ENCODE peak calls at places on chromosomes 16 and 17, in seven cellular contexts. R is tibial artery, X is adrenal gland, M is ascending aorta, V is breast epithelium, L is left ventricle myocardium inferior, U is psoas muscle. I is an unnamed sample.
A peak's percentile ranks its signal among the peaks of the same experiment; 100 is the strongest.

GRCh38 chr17:2222901-2223616 is 80.5 kb downstream of the SMG6 start:
- DNase-seq in L (peak; percentile 75), U (peak; percentile 84), M (no peak), R (peak; percentile 67), V (no peak), X (peak; percentile 82), I (no peak)

GRCh38 chr17:47087093-47087492 is 102.0 kb downstream of the CDC27 start:
- DNase-seq in L (no peak), R (no peak), X (no peak), M (no peak), U (no peak), V (no peak), I (no peak)

GRCh38 chr17:29707212-29707571 is 84.5 kb upstream of the CORO6 start:
- DNase-seq in M (no peak), R (no peak), X (no peak), U (no peak), V (no peak), L (no peak), I (no peak)

GRCh38 chr17:2174471-2175293 is 119.8 kb downstream of the HIC1 start:
- DNase-seq in U (peak; percentile 84), V (no peak), L (peak; percentile 81), M (no peak), R (peak; percentile 55), X (peak; percentile 85), I (peak; percentile 17)

GRCh38 chr17:73090396-73091202 is 1.9 kb downstream of the SLC39A11 start:
- DNase-seq in V (no peak), U (no peak), R (no peak), L (no peak), X (no peak), M (no peak), I (no peak)

GRCh38 chr16:10767127-10767526 is 23.5 kb downstream of the NUBP1 start:
- DNase-seq in L (no peak), X (no peak), R (no peak), M (no peak), U (no peak), V (no peak), I (no peak)

GRCh38 chr17:31190351-31190750 is 95.6 kb downstream of the NF1 start:
- DNase-seq in U (no peak), X (no peak), V (no peak), R (no peak), L (no peak), M (no peak), I (no peak)

GRCh38 chr17:61309857-61310256 is 89.8 kb upstream of the TBX2 start:
- DNase-seq in U (no peak), V (no peak), R (no peak), X (no peak), M (no peak), L (no peak), I (no peak)

GRCh38 chr17:79983456-79983855 is 52.2 kb downstream of the TBC1D16 start:
- DNase-seq in U (peak; percentile 19), R (no peak), L (no peak), X (no peak), M (no peak), V (peak; percentile 49), I (no peak)

GRCh38 chr17:50758524-50758923 is 8.8 kb downstream of the ANKRD40CL start:
- DNase-seq in R (no peak), U (no peak), L (no peak), X (no peak), V (no peak), M (no peak), I (no peak)

GRCh38 chr16:68275611-68276191 is 11.4 kb downstream of the SLC7A6 start:
- DNase-seq in V (no peak), R (no peak), X (no peak), U (no peak), L (no peak), M (no peak), I (no peak)

GRCh38 chr17:2138768-2139167 is 83.9 kb downstream of the HIC1 start:
- DNase-seq in U (peak; percentile 58), V (peak; percentile 68), X (peak; percentile 89), L (no peak), R (peak; percentile 30), M (no peak), I (peak; percentile 77)

GRCh38 chr17:76868669-76869208 is 535 bp downstream of the MGAT5B start:
- DNase-seq in L (no peak), M (no peak), V (no peak), X (no peak), R (no peak), U (no peak), I (no peak)

GRCh38 chr17:36703860-36704266 is 102.5 kb downstream of the MRM1 start:
- DNase-seq in R (no peak), U (peak; percentile 67), X (peak; percentile 54), M (no peak), L (peak; percentile 39), V (no peak), I (no peak)

GRCh38 chr16:80670170-80670865 is 129.5 kb downstream of the DYNLRB2 start:
- DNase-seq in R (no peak), X (no peak), U (no peak), V (no peak), L (no peak), M (no peak), I (no peak)

GRCh38 chr16:1545044-1545736 is 11.7 kb downstream of the TMEM204 start:
- DNase-seq in R (no peak), M (no peak), L (peak; percentile 77), X (peak; percentile 47), V (no peak), U (peak; percentile 69), I (peak; percentile 31)

GRCh38 chr16:6081320-6081976 is 983.9 kb upstream of the EEF2KMT start:
- DNase-seq in X (peak; percentile 26), V (no peak), L (no peak), U (no peak), M (no peak), R (no peak), I (no peak)

GRCh38 chr17:64498308-64499203 is 1.7 kb upstream of the POLG2 start:
- DNase-seq in R (no peak), X (no peak), M (no peak), L (no peak), U (no peak), V (no peak), I (no peak)

GRCh38 chr16:70753228-70753627 is 47.7 kb downstream of the VAC14 start:
- DNase-seq in R (no peak), L (no peak), M (no peak), X (no peak), V (no peak), U (peak; percentile 58), I (no peak)

GRCh38 chr17:73594025-73594424 is 50.2 kb downstream of the SDK2 start:
- DNase-seq in V (no peak), M (no peak), U (no peak), X (no peak), R (no peak), L (no peak), I (no peak)

GRCh38 chr16:49567940-49568339 is 194.3 kb downstream of the C16orf78 start:
- DNase-seq in L (no peak), R (no peak), X (no peak), U (no peak), V (no peak), M (no peak), I (no peak)

GRCh38 chr16:79868841-79869240 is 268.3 kb upstream of the MAF start:
- DNase-seq in R (no peak), M (no peak), V (no peak), L (no peak), X (no peak), U (no peak), I (no peak)

GRCh38 chr16:1527836-1528811 is 5.3 kb upstream of the TMEM204 start:
- DNase-seq in V (no peak), L (peak; percentile 80), R (no peak), X (peak; percentile 89), U (peak; percentile 75), M (no peak), I (peak; percentile 74)

GRCh38 chr17:44105941-44106340 is 17.5 kb downstream of the HDAC5 start:
- DNase-seq in U (no peak), R (no peak), X (no peak), L (no peak), V (no peak), M (no peak), I (no peak)
- TF ChIP-seq CTCF in U (no peak), R (no peak), X (no peak), L (no peak), V (no peak), M (no peak), I (no peak)

DNA sequence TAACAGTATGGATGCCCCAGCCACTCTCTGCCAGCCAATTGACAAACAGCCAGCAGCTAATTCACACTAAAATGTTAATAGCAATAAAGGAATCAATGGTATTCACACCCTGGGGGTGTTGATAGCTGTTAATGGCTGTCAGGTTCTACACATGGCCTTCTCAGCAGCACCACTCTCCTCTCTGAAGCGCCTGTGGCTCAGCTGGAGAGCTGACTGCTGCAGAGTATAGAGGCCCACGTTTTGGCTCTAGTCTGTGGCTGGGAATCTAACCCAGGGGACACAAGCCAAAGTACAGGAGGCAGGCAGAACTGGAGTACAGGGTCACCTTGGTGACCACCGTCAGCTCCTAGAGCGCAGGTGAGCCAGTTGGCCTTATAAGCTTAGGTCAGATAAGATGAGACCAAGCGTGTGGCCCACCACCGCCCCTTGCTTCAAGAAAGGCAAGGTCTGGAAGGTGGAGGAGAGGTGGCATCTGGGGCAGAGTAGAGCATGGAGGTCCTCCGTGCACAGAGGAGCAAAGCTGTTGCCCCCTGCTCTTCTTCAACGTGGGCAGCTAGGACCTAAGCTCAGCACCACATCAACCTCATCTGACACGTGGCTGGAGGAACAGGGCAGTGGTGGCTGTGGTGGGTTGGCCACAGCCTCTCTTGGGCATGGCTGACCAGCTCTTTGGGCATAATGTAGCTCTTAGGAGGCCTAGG is 25.4 kb downstream of the CCR7 start:
- DNase-seq in U (no peak), V (no peak), L (no peak), R (no peak), X (no peak), M (no peak), I (no peak)
- H3K4me1 ChIP-seq in U (peaks cover 49% of the 10 kb centered on the region), V (peaks cover 45% of the 10 kb centered on the region), L (peaks cover 94% of the 10 kb centered on the region), R (peaks cover 78% of the 10 kb centered on the region), X (peaks cover 61% of the 10 kb centered on the region), M (peaks cover 16% of the 10 kb centered on the region), I (peaks cover 12% of the 10 kb centered on the region)

DNA sequence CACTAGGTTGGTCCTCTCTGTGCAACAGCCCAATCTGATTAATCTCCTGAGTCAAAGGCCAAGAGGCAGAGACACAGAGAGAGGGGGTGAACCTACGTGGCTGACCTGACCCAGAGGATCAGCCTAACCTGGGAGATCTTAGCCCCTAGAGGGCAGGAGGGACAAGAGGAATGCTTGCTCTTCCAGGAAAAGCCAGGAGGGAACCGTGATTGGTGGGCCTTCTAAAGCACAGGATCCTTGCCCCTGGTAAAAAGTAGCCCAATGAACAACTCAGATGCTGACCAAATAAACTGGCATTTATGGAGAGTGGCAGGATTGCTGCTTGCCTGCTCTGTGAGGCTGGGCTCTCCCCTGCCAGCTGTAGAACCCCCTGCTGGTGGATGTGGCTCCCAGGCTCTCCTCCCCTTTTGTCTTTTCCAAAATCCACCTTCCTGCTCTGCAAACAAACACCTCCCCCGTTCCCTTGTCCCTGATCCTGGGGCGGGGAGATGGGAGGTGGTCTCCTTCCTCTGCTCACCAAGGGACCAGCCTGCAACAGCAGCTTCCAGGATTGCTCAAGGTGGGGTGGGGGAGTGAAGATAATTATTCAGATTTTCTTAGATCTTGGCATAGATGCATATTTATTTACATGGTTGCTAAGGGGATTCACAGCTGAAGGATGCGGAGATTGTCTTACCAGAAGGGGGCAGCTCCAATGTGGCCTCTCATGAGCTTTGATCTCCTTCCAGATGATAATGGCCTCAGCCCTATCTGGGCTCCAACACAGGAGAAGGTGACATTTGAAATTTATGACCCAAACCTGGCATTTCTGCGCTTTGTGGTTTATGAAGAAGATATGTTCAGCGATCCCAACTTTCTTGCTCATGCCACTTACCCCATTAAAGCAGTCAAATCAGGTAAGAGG is 71.9 kb downstream of the SDR42E1 start:
- DNase-seq in M (no peak), V (no peak), U (no peak), L (no peak), R (no peak), X (no peak), I (no peak)
- TF ChIP-seq CTCF in M (no peak), V (no peak), U (no peak), L (no peak), R (no peak), X (no peak), I (peak; percentile 8)

GRCh38 chr17:14331982-14332298 is 31.1 kb downstream of the HS3ST3B1 start:
- DNase-seq in R (no peak), U (no peak), M (no peak), V (no peak), L (no peak), X (no peak), I (no peak)
- H3K4me1 ChIP-seq in R (no peaks in the 10 kb centered on the region), U (no peaks in the 10 kb centered on the region), M (no peaks in the 10 kb centered on the region), V (no peaks in the 10 kb centered on the region), L (peaks cover 21% of the 10 kb centered on the region), X (no peaks in the 10 kb centered on the region), I (no peaks in the 10 kb centered on the region)

I was measured in BE2C.